ENCODE peak calls at places on chromosomes 11 and 22, in seven cellular contexts. O, Z, B, L, C, A and Q are unnamed samples.

GRCh38 chr22:28585324-28585723 is 94.3 kb downstream of the TTC28 start:
- DNase-seq in L (no peak), Z (no peak), B (no peak), O (peak; percentile 53), A (no peak), C (no peak), Q (no peak)

GRCh38 chr22:22037229-22037628 is 54.6 kb upstream of the TOP3B start:
- DNase-seq in B (no peak), A (no peak), Z (no peak), O (no peak), L (no peak), C (no peak), Q (no peak)

GRCh38 chr11:66848671-66849500 is 5.6 kb downstream of the RCE1 start:
- DNase-seq in L (no peak), Z (no peak), C (no peak), B (no peak), A (peak; percentile 50), O (no peak), Q (no peak)

GRCh38 chr11:131886201-131886600 is 515.8 kb downstream of the NTM start:
- DNase-seq in C (no peak), A (no peak), O (no peak), L (no peak), Z (no peak), B (no peak), Q (no peak)

GRCh38 chr11:30228323-30228884 is 2.4 kb upstream of the FSHB start:
- DNase-seq in C (no peak), O (no peak), B (no peak), A (no peak), L (no peak), Z (no peak), Q (no peak)

GRCh38 chr11:108887436-108888238 is 222.8 kb downstream of the DDX10 start:
- DNase-seq in C (no peak), B (no peak), A (no peak), Z (no peak), O (no peak), L (no peak), Q (no peak)

GRCh38 chr11:46305295-46305694 is 27.8 kb downstream of the CREB3L1 start:
- DNase-seq in O (no peak), L (no peak), A (no peak), Z (no peak), B (no peak), C (no peak), Q (peak; percentile 48)

GRCh38 chr11:14750911-14751310 is 107.3 kb downstream of the PDE3B start:
- DNase-seq in Z (no peak), O (no peak), L (no peak), A (no peak), B (no peak), C (no peak), Q (no peak)

GRCh38 chr22:36305813-36306212 is 52.9 kb downstream of the APOL1 start:
- DNase-seq in B (no peak), A (no peak), O (no peak), C (no peak), L (no peak), Z (no peak), Q (no peak)

GRCh38 chr22:36306227-36306626 is 53.3 kb downstream of the APOL1 start:
- DNase-seq in Z (no peak), L (no peak), A (no peak), O (no peak), B (no peak), C (no peak), Q (no peak)

GRCh38 chr22:36304429-36304828 is 51.5 kb downstream of the APOL1 start:
- DNase-seq in L (no peak), C (no peak), A (no peak), Z (no peak), B (no peak), O (no peak), Q (no peak)

GRCh38 chr22:36311386-36312085 is 58.6 kb downstream of the APOL1 start:
- DNase-seq in B (no peak), A (no peak), O (no peak), Z (no peak), L (no peak), C (no peak), Q (peak; percentile 23)

GRCh38 chr22:36308880-36309279 is 55.9 kb downstream of the APOL1 start:
- DNase-seq in A (no peak), O (no peak), Z (no peak), C (no peak), L (no peak), B (no peak), Q (no peak)
- TF ChIP-seq POLR2A in A (no peak), O (no peak), Z (no peak), C (no peak), L (no peak), B (no peak), Q (no peak)

GRCh38 chr22:37803636-37804371 is 3.9 kb upstream of the GCAT start:
- DNase-seq in O (peak; percentile 70), Z (peak; percentile 86), C (no peak), B (no peak), A (no peak), L (no peak), Q (peak; percentile 74)

GRCh38 chr22:37806409-37807338 is 1.1 kb upstream of the GCAT start:
- DNase-seq in A (no peak), B (no peak), Z (peak; percentile 87), O (no peak), L (no peak), C (no peak), Q (peak; percentile 88)

GRCh38 chr22:37804502-37804885 is 3.2 kb upstream of the GCAT start:
- DNase-seq in C (no peak), Z (no peak), L (no peak), B (no peak), O (peak; percentile 59), A (no peak), Q (peak; percentile 74)

GRCh38 chr22:37805878-37806277 is 1.9 kb upstream of the GCAT start:
- DNase-seq in O (no peak), L (no peak), B (no peak), A (no peak), C (no peak), Z (no peak), Q (peak; percentile 85)

GRCh38 chr22:37804886-37805857 is 2.6 kb upstream of the GCAT start:
- DNase-seq in Z (peak; percentile 89), B (no peak), O (peak; percentile 97), A (peak; percentile 94), L (peak; percentile 66), C (peak; percentile 90), Q (peak; percentile 95)
- TF ChIP-seq POLR2A in Z (no peak), B (no peak), O (peak; percentile 95), A (peak; percentile 89), L (peak; percentile 71), C (peak; percentile 79), Q (peak; percentile 96)

DNA sequence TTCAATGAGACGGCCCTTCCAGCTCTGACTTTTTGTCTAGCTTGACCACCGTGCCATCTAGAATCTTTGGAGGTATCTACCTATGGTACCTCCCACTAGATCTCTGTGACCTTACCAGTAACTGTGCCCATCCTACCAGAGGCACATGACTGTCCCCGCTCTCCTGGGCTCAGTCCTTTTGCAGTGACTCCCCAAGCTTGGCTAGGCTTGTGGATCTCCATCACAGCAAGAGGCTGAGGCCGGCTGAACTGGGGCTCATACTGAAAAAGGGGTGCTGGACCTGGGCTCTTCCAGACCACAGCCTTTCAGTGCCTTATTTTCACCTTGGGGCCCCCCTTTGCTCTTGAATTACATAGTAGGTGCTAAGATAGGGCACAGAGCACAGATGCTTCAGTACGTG is 27.3 kb downstream of the RELT start:
- DNase-seq in O (no peak), A (no peak), Z (no peak), C (no peak), B (no peak), L (no peak), Q (no peak)
- TF ChIP-seq POLR2A in O (no peak), A (no peak), Z (no peak), C (no peak), B (no peak), L (no peak), Q (no peak)

GRCh38 chr11:125625594-125626380 is 824 bp downstream of the CHEK1 start:
- DNase-seq in A (peak; percentile 78), B (peak; percentile 33), C (peak; percentile 84), L (peak; percentile 68), O (peak; percentile 96), Z (peak; percentile 91), Q (peak; percentile 95)
- TF ChIP-seq POLR2A in A (no peak), B (no peak), C (peak; percentile 75), L (peak; percentile 58), O (peak; percentile 90), Z (no peak), Q (peak; percentile 92)

GRCh38 chr11:12090061-12090572 is 20.3 kb upstream of the MICAL2 start:
- DNase-seq in A (no peak), Z (no peak), B (no peak), C (no peak), L (no peak), O (no peak), Q (no peak)
- TF ChIP-seq POLR2A in A (no peak), Z (no peak), B (no peak), C (no peak), L (no peak), O (no peak), Q (no peak)

DNA sequence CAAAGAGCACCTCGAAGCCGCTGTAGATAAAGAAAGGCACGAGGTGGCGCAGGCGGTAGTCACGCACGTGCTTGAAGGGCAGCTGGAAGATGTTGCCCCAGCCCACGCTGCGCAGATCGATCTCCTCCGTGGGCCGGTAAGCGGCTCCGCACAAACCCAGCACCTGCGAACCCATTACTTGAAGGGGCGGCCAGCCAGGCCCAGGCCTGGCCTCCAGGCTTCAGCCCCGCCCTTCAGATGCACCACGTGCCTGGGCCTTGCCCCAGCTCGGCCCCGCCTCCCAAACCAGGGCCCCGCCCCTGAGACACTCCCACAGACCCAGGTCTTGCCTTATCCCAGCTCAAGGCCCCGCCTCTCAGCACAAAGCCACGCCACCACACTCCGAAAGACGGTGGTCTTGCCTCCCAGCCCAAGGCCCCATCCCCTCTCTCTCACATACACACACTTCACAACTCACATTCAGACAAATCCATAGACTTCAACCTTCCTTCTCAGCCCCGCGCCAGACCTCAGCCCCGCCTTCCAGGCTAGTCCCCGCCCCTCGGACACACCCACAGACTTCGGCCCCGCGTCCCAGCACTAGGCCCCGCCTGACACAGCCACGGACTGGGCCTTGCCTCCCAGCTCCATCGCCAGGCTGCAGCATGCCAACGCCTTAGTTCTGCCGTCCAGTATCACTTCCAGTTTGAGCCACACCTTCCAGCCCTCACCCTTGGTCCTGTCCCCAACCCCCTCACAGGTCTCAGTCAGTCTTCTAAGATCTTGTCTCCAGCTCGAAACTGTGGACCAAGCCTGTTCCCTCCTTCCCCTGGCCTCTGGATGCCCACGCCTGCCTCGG is 7.1 kb downstream of the UNC93B1 start:
- DNase-seq in L (no peak), C (peak; percentile 62), O (peak; percentile 99), B (no peak), Z (no peak), A (no peak), Q (peak; percentile 87)
- TF ChIP-seq POLR2A in L (no peak), C (no peak), O (peak; percentile 17), B (no peak), Z (no peak), A (no peak), Q (no peak)